ENCODE peak calls at places on chromosomes 16 and 17, in four cellular contexts. K, A, G and X are unnamed samples.

GRCh38 chr16:58651965-58652348 is 22.3 kb upstream of the CNOT1 start:
- DNase-seq in K (no peak), A (no peak), G (no peak), X (no peak)

GRCh38 chr17:28335959-28336871 is 654 bp downstream of the TNFAIP1 start:
- DNase-seq in K (peak; percentile 74), A (peak; percentile 45), G (peak; percentile 70), X (no peak)

GRCh38 chr17:52827526-52827925 is 669.0 kb upstream of the CA10 start:
- DNase-seq in K (no peak), A (no peak), G (peak; percentile 18), X (no peak)

GRCh38 chr16:35533683-35534082 is 2074.3 kb downstream of the TP53TG3F start:
- DNase-seq in K (peak; percentile 0), A (no peak), G (no peak), X (no peak)

GRCh38 chr16:12576878-12577277 is 226.8 kb downstream of the CPPED1 start:
- DNase-seq in K (no peak), A (no peak), G (no peak), X (no peak)

GRCh38 chr17:65750678-65751077 is 189.2 kb upstream of the AXIN2 start:
- DNase-seq in K (peak; percentile 63), A (peak; percentile 88), G (peak; percentile 99), X (peak; percentile 3)

GRCh38 chr17:28916302-28916934 is 13.5 kb upstream of the DHRS13 start:
- DNase-seq in K (peak; percentile 60), A (peak; percentile 50), G (no peak), X (no peak)

GRCh38 chr16:52435573-52435972 is 111.4 kb downstream of the TOX3 start:
- DNase-seq in K (no peak), A (no peak), G (no peak), X (no peak)

GRCh38 chr16:47016700-47017133 is 43.2 kb upstream of the DNAJA2 start:
- DNase-seq in K (no peak), A (peak; percentile 57), G (no peak), X (no peak)

GRCh38 chr17:32111141-32111771 is 31.0 kb upstream of the RHOT1 start:
- DNase-seq in K (peak; percentile 63), A (peak; percentile 18), G (peak; percentile 34), X (peak; percentile 78)

GRCh38 chr17:37841232-37841631 is 83.0 kb upstream of the TBC1D3K start:
- DNase-seq in K (no peak), A (no peak), G (no peak), X (no peak)

GRCh38 chr17:37844977-37845293 is 79.3 kb upstream of the TBC1D3K start:
- DNase-seq in K (no peak), A (no peak), G (no peak), X (no peak)

GRCh38 chr17:37842401-37842800 is 81.8 kb upstream of the TBC1D3K start:
- DNase-seq in K (no peak), A (no peak), G (no peak), X (no peak)

GRCh38 chr17:37847102-37847501 is 77.1 kb upstream of the TBC1D3K start:
- DNase-seq in K (no peak), A (no peak), G (no peak), X (no peak)

GRCh38 chr17:37844158-37844976 is 79.8 kb upstream of the TBC1D3K start:
- DNase-seq in K (peak; percentile 3), A (no peak), G (peak; percentile 55), X (no peak)
- H3K4me3 ChIP-seq in K (no peak overlapping the region), A (no peak overlapping the region), G (no peak overlapping the region), X (no peak overlapping the region)

GRCh38 chr16:73052441-73053030 is 4.6 kb upstream of the ZFHX3 start:
- DNase-seq in K (no peak), A (no peak), G (no peak), X (no peak)
- TF ChIP-seq EZH2 in K (no peak), A (no peak), G (no peak), X (no peak)

GRCh38 chr17:77128895-77129567 is 11.7 kb upstream of the SEC14L1 start:
- DNase-seq in K (no peak), A (no peak), G (no peak), X (no peak)
- H3K4me3 ChIP-seq in K (no peak overlapping the region), A (no peak overlapping the region), G (no peak overlapping the region), X (no peak overlapping the region)

GRCh38 chr17:68519911-68520310 is 7.7 kb downstream of the PRKAR1A start:
- DNase-seq in K (no peak), A (no peak), G (no peak), X (no peak)
- TF ChIP-seq EZH2 in K (no peak), A (no peak), G (no peak), X (no peak)

GRCh38 chr16:89922477-89922883 is 662 bp upstream of the TUBB3 start:
- DNase-seq in K (peak; percentile 81), A (no peak), G (peak; percentile 84), X (no peak)

GRCh38 chr16:89922884-89923639 is at the start of gene TUBB3:
- DNase-seq in K (peak; percentile 92), A (no peak), G (peak; percentile 78), X (no peak)

GRCh38 chr16:89924925-89925307 is 1.8 kb downstream of the TUBB3 start:
- DNase-seq in K (peak; percentile 38), A (no peak), G (no peak), X (no peak)

GRCh38 chr16:89924298-89924924 is 1.3 kb downstream of the TUBB3 start:
- DNase-seq in K (peak; percentile 86), A (peak; percentile 57), G (no peak), X (no peak)

GRCh38 chr16:89923640-89924297 is 627 bp downstream of the TUBB3 start:
- DNase-seq in K (peak; percentile 42), A (no peak), G (no peak), X (no peak)
- H3K4me3 ChIP-seq in K (peak overlapping the region; percentile 95), A (no peak overlapping the region), G (peak overlapping the region; percentile 84), X (peak overlapping the region; percentile 85)

GRCh38 chr16:49283376-49284049 is 1.9 kb upstream of the CBLN1 start:
- DNase-seq in K (no peak), A (no peak), G (no peak), X (no peak)
- TF ChIP-seq EZH2 in K (no peak), A (no peak), G (no peak), X (no peak)

GRCh38 chr16:56683424-56684162 is 1.3 kb downstream of the MT1X start:
- DNase-seq in K (no peak), A (no peak), G (no peak), X (no peak)
- H3K4me3 ChIP-seq in K (no peak overlapping the region), A (no peak overlapping the region), G (peak overlapping the region; percentile 77), X (no peak overlapping the region)

GRCh38 chr17:56594528-56595418 is 1.3 kb downstream of the NOG start:
- DNase-seq in K (peak; percentile 31), A (peak; percentile 47), G (peak; percentile 56), X (no peak)

GRCh38 chr17:56592487-56593072 is 919 bp upstream of the NOG start:
- DNase-seq in K (peak; percentile 77), A (peak; percentile 59), G (peak; percentile 81), X (peak; percentile 40)

GRCh38 chr17:56595831-56596740 is 2.6 kb downstream of the NOG start:
- DNase-seq in K (peak; percentile 35), A (no peak), G (peak; percentile 67), X (no peak)

GRCh38 chr17:56593073-56593740 is at the start of gene NOG:
- DNase-seq in K (peak; percentile 77), A (peak; percentile 48), G (peak; percentile 74), X (peak; percentile 51)

DNA sequence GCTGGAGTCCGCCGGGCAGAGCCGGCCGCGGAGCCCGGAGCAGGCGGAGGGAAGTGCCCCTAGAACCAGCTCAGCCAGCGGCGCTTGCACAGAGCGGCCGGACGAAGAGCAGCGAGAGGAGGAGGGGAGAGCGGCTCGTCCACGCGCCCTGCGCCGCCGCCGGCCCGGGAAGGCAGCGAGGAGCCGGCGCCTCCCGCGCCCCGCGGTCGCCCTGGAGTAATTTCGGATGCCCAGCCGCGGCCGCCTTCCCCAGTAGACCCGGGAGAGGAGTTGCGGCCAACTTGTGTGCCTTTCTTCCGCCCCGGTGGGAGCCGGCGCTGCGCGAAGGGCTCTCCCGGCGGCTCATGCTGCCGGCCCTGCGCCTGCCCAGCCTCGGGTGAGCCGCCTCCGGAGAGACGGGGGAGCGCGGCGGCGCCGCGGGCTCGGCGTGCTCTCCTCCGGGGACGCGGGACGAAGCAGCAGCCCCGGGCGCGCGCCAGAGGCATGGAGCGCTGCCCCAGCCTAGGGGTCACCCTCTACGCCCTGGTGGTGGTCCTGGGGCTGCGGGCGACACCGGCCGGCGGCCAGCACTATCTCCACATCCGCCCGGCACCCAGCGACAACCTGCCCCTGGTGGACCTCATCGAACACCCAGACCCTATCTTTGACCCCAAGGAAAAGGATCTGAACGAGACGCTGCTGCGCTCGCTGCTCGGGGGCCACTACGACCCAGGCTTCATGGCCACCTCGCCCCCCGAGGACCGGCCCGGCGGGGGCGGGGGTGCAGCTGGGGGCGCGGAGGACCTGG is 435 bp downstream of the NOG start:
- DNase-seq in K (peak; percentile 65), A (peak; percentile 13), G (peak; percentile 79), X (no peak)
- TF ChIP-seq EZH2 in K (no peak), A (no peak), G (no peak), X (no peak)